ENCODE peak calls at places on chromosomes 2 and 18, in seven cellular contexts. O is brain microvascular endothelial cell, T is GM20000, W is foreskin fibroblast, Y is coronary artery, D is A549, Z is H1. J is an unnamed sample.

GRCh38 chr2:38535745-38536506 is 66.8 kb downstream of the HNRNPLL start:
- DNase-seq in O (peak; percentile 49), T (peak; percentile 83), W (peak; percentile 88), Y (no peak), D (peak; percentile 82), Z (no peak), J (peak; percentile 90)

GRCh38 chr2:49175831-49176230 is 21.5 kb upstream of the FSHR start:
- DNase-seq in O (no peak), T (no peak), W (no peak), Y (no peak), D (no peak), Z (no peak), J (no peak)

GRCh38 chr2:222102746-222103349 is 195.9 kb downstream of the PAX3 start:
- DNase-seq in O (no peak), T (no peak), W (no peak), Y (no peak), D (no peak), Z (no peak), J (no peak)

GRCh38 chr2:239396881-239397681 is 3.7 kb downstream of the HDAC4 start:
- DNase-seq in O (no peak), T (no peak), W (peak; percentile 32), Y (peak; percentile 71), D (peak; percentile 25), Z (no peak), J (no peak)

GRCh38 chr2:119240311-119241204 is 16.9 kb downstream of the STEAP3 start:
- DNase-seq in O (peak; percentile 70), T (no peak), W (peak; percentile 77), Y (peak; percentile 78), D (peak; percentile 43), Z (no peak), J (no peak)

GRCh38 chr2:183868153-183868552 is 730.2 kb upstream of the ZNF804A start:
- DNase-seq in O (peak; percentile 68), T (no peak), W (no peak), Y (no peak), D (no peak), Z (no peak), J (no peak)

GRCh38 chr2:16650287-16651249 is 15.1 kb downstream of the CYRIA start:
- DNase-seq in O (peak; percentile 80), T (no peak), W (peak; percentile 14), Y (no peak), D (no peak), Z (no peak), J (no peak)

GRCh38 chr2:138602166-138602460 is 100.5 kb downstream of the SPOPL start:
- DNase-seq in O (no peak), T (no peak), W (no peak), Y (no peak), D (no peak), Z (no peak), J (no peak)

GRCh38 chr2:101516349-101516748 is 41.4 kb upstream of the RFX8 start:
- DNase-seq in O (no peak), T (no peak), W (no peak), Y (no peak), D (no peak), Z (no peak), J (no peak)

GRCh38 chr2:84906900-84907714 is 1.7 kb downstream of the TMSB10 start:
- DNase-seq in O (peak; percentile 79), T (peak; percentile 83), W (peak; percentile 94), Y (peak; percentile 87), D (peak; percentile 96), Z (no peak), J (no peak)

GRCh38 chr18:55337908-55338521 is 250.0 kb downstream of the TCF4 start:
- DNase-seq in O (no peak), T (no peak), W (no peak), Y (peak; percentile 81), D (no peak), Z (no peak), J (no peak)

GRCh38 chr2:177772529-177772928 is 300.0 kb downstream of the PDE11A start:
- DNase-seq in O (peak; percentile 41), T (peak; percentile 21), W (peak; percentile 45), Y (no peak), D (peak; percentile 30), Z (no peak), J (no peak)

GRCh38 chr2:127014630-127015029 is 92.3 kb downstream of the BIN1 start:
- DNase-seq in O (peak; percentile 97), T (no peak), W (peak; percentile 95), Y (no peak), D (peak; percentile 46), Z (no peak), J (no peak)

GRCh38 chr2:112784199-112785189 is at the start of gene IL1A:
- DNase-seq in O (peak; percentile 51), T (no peak), W (peak; percentile 61), Y (no peak), D (peak; percentile 69), Z (peak; percentile 17), J (no peak)

GRCh38 chr2:55555977-55556376 is 36.5 kb downstream of the CFAP36 start:
- DNase-seq in O (no peak), T (no peak), W (peak; percentile 21), Y (no peak), D (no peak), Z (no peak), J (no peak)

GRCh38 chr18:48037481-48038271 is 107.2 kb upstream of the SMAD2 start:
- DNase-seq in O (no peak), T (no peak), W (no peak), Y (peak; percentile 55), D (peak; percentile 19), Z (no peak), J (no peak)
- TF ChIP-seq CTCF in O (peak; percentile 31), T (no peak), W (no peak), Y (no peak), D (peak; percentile 21), Z (peak; percentile 87), J (peak; percentile 26)

DNA sequence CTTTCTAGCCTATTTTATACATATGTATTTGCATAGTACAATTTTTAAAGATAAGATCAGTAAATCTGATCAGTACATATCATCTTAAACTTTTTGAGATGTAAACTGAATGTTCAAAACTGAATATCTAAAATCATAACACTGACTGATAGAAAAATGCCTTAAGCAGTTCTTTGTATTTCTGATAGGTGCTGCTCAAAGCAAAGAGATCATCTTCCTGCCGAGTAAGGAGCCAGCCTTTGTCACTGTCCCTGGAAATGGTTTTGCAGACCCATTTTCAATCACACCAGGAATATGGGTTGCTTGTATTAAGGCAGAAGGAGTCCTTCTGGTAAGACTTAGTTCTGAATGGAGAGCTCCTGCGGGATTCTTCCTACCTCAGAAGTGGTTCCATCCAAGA is 135.0 kb downstream of the LAMA3 start:
- DNase-seq in O (no peak), T (no peak), W (peak; percentile 36), Y (no peak), D (no peak), Z (no peak), J (no peak)
- TF ChIP-seq CTCF in O (peak; percentile 25), T (no peak), W (no peak), Y (no peak), D (no peak), Z (no peak), J (no peak)

DNA sequence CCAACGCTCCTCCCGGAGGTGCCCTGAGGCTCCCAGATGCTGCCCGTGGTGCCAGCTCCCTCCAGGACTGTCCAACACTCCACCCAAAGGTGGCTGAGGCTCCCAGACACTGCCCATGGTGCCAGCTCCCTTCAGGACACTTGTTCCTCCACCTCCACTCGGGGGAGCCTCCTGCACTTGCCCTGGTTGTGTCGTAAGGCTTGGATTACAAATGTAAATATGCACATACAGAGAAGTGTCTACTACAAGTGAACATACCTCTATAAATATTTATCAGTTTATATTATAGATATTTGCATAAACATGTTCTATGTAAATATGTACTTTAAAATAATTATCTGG is 143.3 kb downstream of the PXDN start:
- DNase-seq in O (no peak), T (no peak), W (peak; percentile 41), Y (no peak), D (no peak), Z (no peak), J (no peak)
- TF ChIP-seq CTCF in O (no peak), T (no peak), W (no peak), Y (no peak), D (no peak), Z (no peak), J (no peak)

GRCh38 chr2:65030933-65031332 is 25.3 kb upstream of the CEP68 start:
- DNase-seq in O (no peak), T (no peak), W (no peak), Y (no peak), D (no peak), Z (no peak), J (no peak)

GRCh38 chr2:65031341-65032015 is 24.7 kb upstream of the CEP68 start:
- DNase-seq in O (no peak), T (no peak), W (no peak), Y (no peak), D (no peak), Z (no peak), J (no peak)

GRCh38 chr2:65032016-65032975 is 23.9 kb upstream of the CEP68 start:
- DNase-seq in O (no peak), T (peak; percentile 27), W (no peak), Y (no peak), D (no peak), Z (no peak), J (no peak)

GRCh38 chr2:65035544-65035943 is 20.7 kb upstream of the CEP68 start:
- DNase-seq in O (no peak), T (no peak), W (no peak), Y (no peak), D (no peak), Z (no peak), J (no peak)

DNA sequence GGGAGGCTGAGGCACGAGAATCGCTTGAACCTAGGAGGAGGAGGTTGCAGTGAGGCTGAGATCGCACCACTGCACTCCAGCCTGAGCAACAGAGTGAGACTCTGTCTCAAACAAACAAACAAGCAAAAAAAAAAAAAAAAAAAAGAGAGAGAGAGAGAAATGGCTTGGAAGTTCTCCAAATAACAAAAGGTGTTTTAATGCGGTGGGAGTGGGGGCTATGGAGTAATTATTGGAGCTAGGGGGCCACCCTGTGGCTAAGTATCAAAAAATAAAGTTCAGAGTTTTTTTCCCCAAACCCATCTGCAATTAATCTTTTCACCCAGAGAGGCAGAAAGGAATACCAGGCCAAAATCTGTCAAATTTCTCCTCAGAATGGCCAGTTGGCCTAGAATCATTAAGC is 23.0 kb upstream of the CEP68 start:
- DNase-seq in O (no peak), T (peak; percentile 22), W (no peak), Y (no peak), D (no peak), Z (no peak), J (no peak)
- TF ChIP-seq CTCF in O (no peak), T (peak; percentile 10), W (peak; percentile 3), Y (no peak), D (peak; percentile 61), Z (no peak), J (peak; percentile 36)

J was measured in type B pancreatic cell.